ENCODE peak calls at places on chromosomes 13 and 19, in eight cellular contexts. K, Z, E, F, R, W, U and S are unnamed samples.

GRCh38 chr13:29749401-29750177 is 100.8 kb downstream of the UBL3 start:
- DNase-seq in K (no peak), Z (no peak), E (no peak), F (no peak), R (no peak), W (no peak), U (no peak), S (no peak)

GRCh38 chr13:32947886-32948285 is 68.3 kb upstream of the KL start:
- DNase-seq in K (no peak), Z (no peak), E (no peak), F (no peak), R (no peak), W (no peak), U (no peak), S (no peak)

GRCh38 chr19:18659281-18660050 is 22.6 kb downstream of the KLHL26 start:
- DNase-seq in K (no peak), Z (peak; percentile 45), E (no peak), F (no peak), R (peak; percentile 66), W (no peak), U (peak; percentile 29), S (no peak)

GRCh38 chr13:78978381-78978998 is 319.5 kb upstream of the OBI1 start:
- DNase-seq in K (peak; percentile 25), Z (peak; percentile 77), E (peak; percentile 21), F (peak; percentile 76), R (no peak), W (no peak), U (peak; percentile 76), S (peak; percentile 55)

GRCh38 chr19:3868770-3869456 is at the start of gene ZFR2:
- DNase-seq in K (no peak), Z (no peak), E (no peak), F (peak; percentile 87), R (no peak), W (no peak), U (peak; percentile 52), S (no peak)

GRCh38 chr13:98581971-98582702 is 5.2 kb upstream of the STK24 start:
- DNase-seq in K (no peak), Z (peak; percentile 46), E (peak; percentile 58), F (no peak), R (no peak), W (no peak), U (peak; percentile 36), S (no peak)

GRCh38 chr13:34671136-34671535 is 270.9 kb upstream of the NBEA start:
- DNase-seq in K (no peak), Z (no peak), E (peak; percentile 25), F (no peak), R (no peak), W (peak; percentile 49), U (no peak), S (no peak)

GRCh38 chr19:42024622-42025111 is 30.6 kb upstream of the ATP1A3 start:
- DNase-seq in K (no peak), Z (peak; percentile 72), E (peak; percentile 54), F (no peak), R (peak; percentile 75), W (no peak), U (no peak), S (no peak)

GRCh38 chr13:108786578-108787100 is 157.2 kb downstream of the MYO16 start:
- DNase-seq in K (no peak), Z (no peak), E (no peak), F (peak; percentile 11), R (no peak), W (no peak), U (peak; percentile 5), S (no peak)

GRCh38 chr19:34350161-34350561 is 14.8 kb upstream of the GPI start:
- DNase-seq in K (no peak), Z (no peak), E (no peak), F (no peak), R (no peak), W (no peak), U (no peak), S (peak; percentile 47)

GRCh38 chr19:1271528-1272422 is 2.6 kb downstream of the CIRBP start:
- DNase-seq in K (no peak), Z (no peak), E (no peak), F (no peak), R (peak; percentile 42), W (no peak), U (no peak), S (no peak)

GRCh38 chr13:113672002-113672651 is 5.1 kb downstream of the GRK1 start:
- DNase-seq in K (no peak), Z (no peak), E (no peak), F (no peak), R (no peak), W (no peak), U (no peak), S (no peak)

GRCh38 chr13:64900039-64900438 is 2330.1 kb downstream of the PCDH9 start:
- DNase-seq in K (no peak), Z (no peak), E (no peak), F (no peak), R (no peak), W (no peak), U (no peak), S (no peak)

GRCh38 chr19:4267101-4267900 is 11.8 kb upstream of the SHD start:
- DNase-seq in K (peak; percentile 63), Z (peak; percentile 45), E (peak; percentile 39), F (peak; percentile 93), R (peak; percentile 53), W (peak; percentile 7), U (peak; percentile 76), S (peak; percentile 64)

GRCh38 chr13:48316826-48317510 is 13.4 kb downstream of the RB1 start:
- DNase-seq in K (no peak), Z (no peak), E (peak; percentile 3), F (no peak), R (peak; percentile 22), W (no peak), U (no peak), S (no peak)

GRCh38 chr13:48319458-48320395 is 16.2 kb downstream of the RB1 start:
- DNase-seq in K (no peak), Z (no peak), E (peak; percentile 3), F (no peak), R (no peak), W (no peak), U (no peak), S (peak; percentile 66)

GRCh38 chr13:48318714-48319457 is 15.3 kb downstream of the RB1 start:
- DNase-seq in K (no peak), Z (peak; percentile 20), E (peak; percentile 23), F (no peak), R (peak; percentile 24), W (no peak), U (no peak), S (peak; percentile 30)

GRCh38 chr13:48317511-48317981 is 14.0 kb downstream of the RB1 start:
- DNase-seq in K (no peak), Z (no peak), E (peak; percentile 6), F (no peak), R (no peak), W (no peak), U (no peak), S (no peak)

DNA sequence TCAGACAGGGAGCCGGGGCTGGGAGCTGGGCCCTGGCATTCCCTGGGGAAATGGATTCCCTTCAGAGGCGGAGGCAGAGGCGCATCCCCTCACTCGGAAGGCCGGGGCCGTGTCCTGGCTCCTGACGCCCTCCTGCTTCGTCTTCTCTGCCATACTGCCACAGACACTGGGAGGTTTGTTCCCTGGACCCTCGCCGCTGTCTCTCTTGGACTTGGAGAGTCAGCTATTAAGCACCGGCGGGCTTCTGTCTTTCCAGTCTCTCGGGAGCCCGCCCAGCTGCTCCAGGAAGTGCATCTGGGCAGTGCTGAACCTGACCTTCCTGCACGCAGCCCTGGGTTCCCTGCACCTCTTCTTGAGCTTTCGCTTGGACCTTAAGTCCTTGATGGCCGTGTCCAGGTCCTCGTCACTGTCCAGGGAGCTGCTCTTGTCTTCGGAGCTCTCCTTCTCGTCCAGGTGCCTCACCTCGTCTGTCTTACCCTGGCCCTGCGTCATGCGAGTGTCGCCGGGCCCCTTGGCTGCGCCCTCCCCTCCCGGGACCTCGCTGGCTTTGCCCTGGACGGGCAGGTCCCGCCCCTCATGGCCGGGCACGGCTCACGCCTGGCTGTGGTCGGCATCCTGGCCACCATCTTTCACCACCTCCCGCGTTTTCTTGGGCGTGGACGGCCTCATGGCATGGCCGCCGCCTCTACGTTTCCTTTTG is 14.6 kb downstream of the RB1 start:
- DNase-seq in K (no peak), Z (no peak), E (peak; percentile 20), F (no peak), R (peak; percentile 23), W (no peak), U (no peak), S (no peak)
- H3K27ac ChIP-seq in K (no peak overlapping the region), Z (no peak overlapping the region), E (no peak overlapping the region), F (no peak overlapping the region), R (peak overlapping the region; percentile 20), W (peak overlapping the region; percentile 27), U (no peak overlapping the region), S (peak overlapping the region; percentile 45)

GRCh38 chr19:13160557-13160956 is 10.3 kb downstream of the IER2 start:
- DNase-seq in K (no peak), Z (peak; percentile 33), E (no peak), F (no peak), R (no peak), W (no peak), U (no peak), S (peak; percentile 88)

GRCh38 chr19:13165091-13165997 is 15.1 kb downstream of the IER2 start:
- DNase-seq in K (no peak), Z (peak; percentile 47), E (no peak), F (peak; percentile 47), R (no peak), W (no peak), U (peak; percentile 79), S (no peak)

GRCh38 chr19:13164370-13165090 is 14.3 kb downstream of the IER2 start:
- DNase-seq in K (peak; percentile 47), Z (peak; percentile 96), E (peak; percentile 48), F (peak; percentile 99), R (peak; percentile 79), W (no peak), U (peak; percentile 100), S (peak; percentile 73)

GRCh38 chr19:13162749-13163608 is 12.8 kb downstream of the IER2 start:
- DNase-seq in K (peak; percentile 99), Z (peak; percentile 99), E (peak; percentile 98), F (peak; percentile 98), R (peak; percentile 96), W (peak; percentile 95), U (peak; percentile 99), S (peak; percentile 100)

GRCh38 chr19:13163609-13164364 is 13.6 kb downstream of the IER2 start:
- DNase-seq in K (peak; percentile 76), Z (peak; percentile 95), E (peak; percentile 87), F (peak; percentile 90), R (peak; percentile 70), W (peak; percentile 42), U (peak; percentile 97), S (peak; percentile 62)
- H3K4me1 ChIP-seq in K (peaks cover 89% of the 10 kb centered on the region), Z (peaks cover 21% of the 10 kb centered on the region), E (peaks cover 43% of the 10 kb centered on the region), F (peaks cover 65% of the 10 kb centered on the region), R (peaks cover 39% of the 10 kb centered on the region), W (peaks cover 26% of the 10 kb centered on the region), U (peaks cover 49% of the 10 kb centered on the region), S (peaks cover 14% of the 10 kb centered on the region)

GRCh38 chr19:17216058-17216670 is 1.0 kb downstream of the USE1 start:
- DNase-seq in K (no peak), Z (no peak), E (no peak), F (no peak), R (no peak), W (no peak), U (no peak), S (no peak)
- H3K4me3 ChIP-seq in K (peak overlapping the region; percentile 62), Z (no peak overlapping the region), E (peak overlapping the region; percentile 37), F (peak overlapping the region; percentile 68), R (no peak overlapping the region), W (peak overlapping the region; percentile 84), U (peak overlapping the region; percentile 66), S (no peak overlapping the region)

DNA sequence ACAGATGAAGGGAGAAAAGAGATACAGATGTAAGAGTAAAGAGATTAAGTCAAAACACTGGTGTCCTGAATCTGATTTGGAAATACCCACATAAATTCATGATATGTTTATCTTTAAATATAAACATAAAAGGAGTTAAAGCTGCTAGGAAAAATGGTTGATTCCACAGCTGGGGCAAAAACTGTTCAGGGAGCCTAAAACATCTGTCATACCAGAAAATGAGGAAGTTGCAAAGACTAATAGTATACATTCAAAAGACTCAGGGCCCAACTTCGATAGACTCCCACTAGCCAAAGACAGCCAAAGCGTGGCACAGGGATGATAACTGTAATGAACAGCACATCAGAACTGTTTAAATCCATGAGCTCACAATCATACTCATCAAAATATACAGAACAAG is 62.0 kb downstream of the ABCC4 start:
- DNase-seq in K (no peak), Z (no peak), E (no peak), F (no peak), R (no peak), W (no peak), U (no peak), S (no peak)
- H3K27ac ChIP-seq in K (no peak overlapping the region), Z (no peak overlapping the region), E (no peak overlapping the region), F (no peak overlapping the region), R (no peak overlapping the region), W (no peak overlapping the region), U (no peak overlapping the region), S (no peak overlapping the region)